ENCODE peak calls at places on chromosomes 2 and 18, in ten cellular contexts. One of them, this sample, is unnamed.

GRCh38 chr2:11286749-11287148 is 57.7 kb downstream of the ROCK2 start:
- DNase-seq in stomach: no peak
- DNase-seq in prostate gland: no peak
- DNase-seq in A549: no peak
- DNase-seq in transverse colon: no peak
- DNase-seq in body of pancreas: no peak
- DNase-seq in IMR-90: peak; percentile 72
- DNase-seq in K562: no peak
- DNase-seq in endothelial cell of umbilical vein: no peak
- DNase-seq in sigmoid colon: no peak
- DNase-seq in this sample: no peak

GRCh38 chr2:190786404-190787166 is 94.0 kb upstream of the GLS start:
- DNase-seq in stomach: no peak
- DNase-seq in prostate gland: peak; percentile 20
- DNase-seq in A549: no peak
- DNase-seq in transverse colon: no peak
- DNase-seq in body of pancreas: peak; percentile 27
- DNase-seq in IMR-90: no peak
- DNase-seq in K562: no peak
- DNase-seq in endothelial cell of umbilical vein: no peak
- DNase-seq in sigmoid colon: no peak
- DNase-seq in this sample: peak; percentile 92

GRCh38 chr2:192051533-192051932 is 143.2 kb downstream of the TMEFF2 start:
- DNase-seq in stomach: no peak
- DNase-seq in prostate gland: no peak
- DNase-seq in A549: no peak
- DNase-seq in transverse colon: no peak
- DNase-seq in body of pancreas: no peak
- DNase-seq in IMR-90: no peak
- DNase-seq in K562: no peak
- DNase-seq in endothelial cell of umbilical vein: no peak
- DNase-seq in sigmoid colon: no peak
- DNase-seq in this sample: no peak

GRCh38 chr2:45220227-45220626 is 211.0 kb upstream of the SIX2 start:
- DNase-seq in stomach: no peak
- DNase-seq in prostate gland: no peak
- DNase-seq in A549: no peak
- DNase-seq in transverse colon: no peak
- DNase-seq in body of pancreas: no peak
- DNase-seq in IMR-90: no peak
- DNase-seq in K562: peak; percentile 2
- DNase-seq in endothelial cell of umbilical vein: no peak
- DNase-seq in sigmoid colon: no peak
- DNase-seq in this sample: no peak

GRCh38 chr2:219331560-219332213 is 857 bp downstream of the RESP18 start:
- DNase-seq in stomach: no peak
- DNase-seq in prostate gland: no peak
- DNase-seq in A549: no peak
- DNase-seq in transverse colon: peak; percentile 11
- DNase-seq in body of pancreas: peak; percentile 32
- DNase-seq in IMR-90: peak; percentile 21
- DNase-seq in K562: peak; percentile 58
- DNase-seq in endothelial cell of umbilical vein: no peak
- DNase-seq in sigmoid colon: no peak
- DNase-seq in this sample: peak; percentile 36

GRCh38 chr2:197298609-197299008 is 12.0 kb downstream of the ANKRD44 start:
- DNase-seq in stomach: no peak
- DNase-seq in prostate gland: no peak
- DNase-seq in A549: no peak
- DNase-seq in transverse colon: no peak
- DNase-seq in body of pancreas: no peak
- DNase-seq in IMR-90: no peak
- DNase-seq in K562: no peak
- DNase-seq in endothelial cell of umbilical vein: no peak
- DNase-seq in sigmoid colon: no peak
- DNase-seq in this sample: no peak

GRCh38 chr2:211413746-211414145 is 857.3 kb downstream of the CPS1 start:
- DNase-seq in stomach: no peak
- DNase-seq in prostate gland: no peak
- DNase-seq in A549: no peak
- DNase-seq in transverse colon: no peak
- DNase-seq in body of pancreas: no peak
- DNase-seq in IMR-90: no peak
- DNase-seq in K562: no peak
- DNase-seq in endothelial cell of umbilical vein: no peak
- DNase-seq in sigmoid colon: no peak
- DNase-seq in this sample: no peak

GRCh38 chr2:113977660-113978523 is 88.0 kb downstream of the ACTR3 start:
- DNase-seq in stomach: no peak
- DNase-seq in prostate gland: no peak
- DNase-seq in A549: no peak
- DNase-seq in transverse colon: no peak
- DNase-seq in body of pancreas: peak; percentile 55
- DNase-seq in IMR-90: peak; percentile 72
- DNase-seq in K562: no peak
- DNase-seq in endothelial cell of umbilical vein: peak; percentile 82
- DNase-seq in sigmoid colon: no peak
- DNase-seq in this sample: no peak

GRCh38 chr2:25851740-25852503 is 26.4 kb downstream of the ASXL2 start:
- DNase-seq in stomach: no peak
- DNase-seq in prostate gland: no peak
- DNase-seq in A549: peak; percentile 68
- DNase-seq in transverse colon: no peak
- DNase-seq in body of pancreas: no peak
- DNase-seq in IMR-90: peak; percentile 93
- DNase-seq in K562: peak; percentile 83
- DNase-seq in endothelial cell of umbilical vein: peak; percentile 81
- DNase-seq in sigmoid colon: no peak
- DNase-seq in this sample: no peak

GRCh38 chr2:152343426-152343825 is 8.5 kb downstream of the FMNL2 start:
- DNase-seq in stomach: no peak
- DNase-seq in prostate gland: no peak
- DNase-seq in A549: no peak
- DNase-seq in transverse colon: no peak
- DNase-seq in body of pancreas: no peak
- DNase-seq in IMR-90: no peak
- DNase-seq in K562: no peak
- DNase-seq in endothelial cell of umbilical vein: no peak
- DNase-seq in sigmoid colon: no peak
- DNase-seq in this sample: no peak

GRCh38 chr2:20451346-20451745 is 4.5 kb downstream of the RHOB start:
- DNase-seq in stomach: peak; percentile 24
- DNase-seq in prostate gland: no peak
- DNase-seq in A549: no peak
- DNase-seq in transverse colon: no peak
- DNase-seq in body of pancreas: no peak
- DNase-seq in IMR-90: peak; percentile 41
- DNase-seq in K562: no peak
- DNase-seq in endothelial cell of umbilical vein: peak; percentile 91
- DNase-seq in sigmoid colon: peak; percentile 53
- DNase-seq in this sample: no peak

GRCh38 chr2:188869560-188869959 is 104.6 kb upstream of the COL3A1 start:
- DNase-seq in stomach: no peak
- DNase-seq in prostate gland: no peak
- DNase-seq in A549: no peak
- DNase-seq in transverse colon: no peak
- DNase-seq in body of pancreas: no peak
- DNase-seq in IMR-90: peak; percentile 26
- DNase-seq in K562: no peak
- DNase-seq in endothelial cell of umbilical vein: no peak
- DNase-seq in sigmoid colon: no peak
- DNase-seq in this sample: peak; percentile 21

GRCh38 chr2:20106746-20107145 is 55.3 kb upstream of the LAPTM4A start:
- DNase-seq in stomach: no peak
- DNase-seq in prostate gland: peak; percentile 26
- DNase-seq in A549: no peak
- DNase-seq in transverse colon: peak; percentile 56
- DNase-seq in body of pancreas: peak; percentile 67
- DNase-seq in IMR-90: no peak
- DNase-seq in K562: no peak
- DNase-seq in endothelial cell of umbilical vein: peak; percentile 27
- DNase-seq in sigmoid colon: no peak
- DNase-seq in this sample: peak; percentile 56

GRCh38 chr18:12038082-12038660 is 55.5 kb upstream of the ANKRD62 start:
- DNase-seq in stomach: peak; percentile 40
- DNase-seq in prostate gland: no peak
- DNase-seq in A549: no peak
- DNase-seq in transverse colon: peak; percentile 26
- DNase-seq in body of pancreas: peak; percentile 64
- DNase-seq in IMR-90: no peak
- DNase-seq in K562: no peak
- DNase-seq in endothelial cell of umbilical vein: no peak
- DNase-seq in sigmoid colon: peak; percentile 76
- DNase-seq in this sample: no peak

GRCh38 chr2:74109551-74109950 is 38.2 kb downstream of the BOLA3 start:
- DNase-seq in stomach: no peak
- DNase-seq in prostate gland: no peak
- DNase-seq in A549: no peak
- DNase-seq in transverse colon: no peak
- DNase-seq in body of pancreas: no peak
- DNase-seq in IMR-90: no peak
- DNase-seq in K562: no peak
- DNase-seq in endothelial cell of umbilical vein: no peak
- DNase-seq in sigmoid colon: no peak
- DNase-seq in this sample: no peak

GRCh38 chr2:74111380-74111779 is 36.3 kb downstream of the BOLA3 start:
- DNase-seq in stomach: no peak
- DNase-seq in prostate gland: no peak
- DNase-seq in A549: no peak
- DNase-seq in transverse colon: no peak
- DNase-seq in body of pancreas: no peak
- DNase-seq in IMR-90: no peak
- DNase-seq in K562: no peak
- DNase-seq in endothelial cell of umbilical vein: no peak
- DNase-seq in sigmoid colon: no peak
- DNase-seq in this sample: no peak

GRCh38 chr2:74107071-74107470 is 40.6 kb downstream of the BOLA3 start:
- DNase-seq in stomach: no peak
- DNase-seq in prostate gland: no peak
- DNase-seq in A549: no peak
- DNase-seq in transverse colon: no peak
- DNase-seq in body of pancreas: no peak
- DNase-seq in IMR-90: no peak
- DNase-seq in K562: no peak
- DNase-seq in endothelial cell of umbilical vein: no peak
- DNase-seq in sigmoid colon: no peak
- DNase-seq in this sample: no peak

GRCh38 chr2:74105413-74105812 is 42.3 kb downstream of the BOLA3 start:
- DNase-seq in stomach: no peak
- DNase-seq in prostate gland: no peak
- DNase-seq in A549: no peak
- DNase-seq in transverse colon: no peak
- DNase-seq in body of pancreas: no peak
- DNase-seq in IMR-90: no peak
- DNase-seq in K562: no peak
- DNase-seq in endothelial cell of umbilical vein: no peak
- DNase-seq in sigmoid colon: no peak
- DNase-seq in this sample: no peak

GRCh38 chr2:74110537-74110936 is 37.2 kb downstream of the BOLA3 start:
- DNase-seq in stomach: no peak
- DNase-seq in prostate gland: no peak
- DNase-seq in A549: no peak
- DNase-seq in transverse colon: no peak
- DNase-seq in body of pancreas: no peak
- DNase-seq in IMR-90: no peak
- DNase-seq in K562: no peak
- DNase-seq in endothelial cell of umbilical vein: no peak
- DNase-seq in sigmoid colon: no peak
- DNase-seq in this sample: no peak
- TF ChIP-seq POLR2A in stomach: no peak
- TF ChIP-seq POLR2A in prostate gland: no peak
- TF ChIP-seq POLR2A in A549: no peak
- TF ChIP-seq POLR2A in transverse colon: no peak
- TF ChIP-seq POLR2A in body of pancreas: no peak
- TF ChIP-seq POLR2A in IMR-90: no peak
- TF ChIP-seq POLR2A in K562: no peak
- TF ChIP-seq POLR2A in endothelial cell of umbilical vein: no peak
- TF ChIP-seq POLR2A in sigmoid colon: no peak
- TF ChIP-seq POLR2A in this sample: no peak

GRCh38 chr18:6413554-6414117 is 1.1 kb downstream of the L3MBTL4 start:
- DNase-seq in stomach: peak; percentile 35
- DNase-seq in prostate gland: no peak
- DNase-seq in A549: no peak
- DNase-seq in transverse colon: no peak
- DNase-seq in body of pancreas: peak; percentile 42
- DNase-seq in IMR-90: no peak
- DNase-seq in K562: no peak
- DNase-seq in endothelial cell of umbilical vein: no peak
- DNase-seq in sigmoid colon: no peak
- DNase-seq in this sample: peak; percentile 33
- H3K4me3 ChIP-seq in stomach: peak overlapping the region; percentile 71
- H3K4me3 ChIP-seq in prostate gland: peak overlapping the region; percentile 89
- H3K4me3 ChIP-seq in A549: no peak overlapping the region
- H3K4me3 ChIP-seq in transverse colon: peak overlapping the region; percentile 96
- H3K4me3 ChIP-seq in body of pancreas: peak overlapping the region; percentile 73
- H3K4me3 ChIP-seq in IMR-90: no peak overlapping the region
- H3K4me3 ChIP-seq in K562: no peak overlapping the region
- H3K4me3 ChIP-seq in endothelial cell of umbilical vein: peak overlapping the region; percentile 41
- H3K4me3 ChIP-seq in sigmoid colon: peak overlapping the region; percentile 74
- H3K4me3 ChIP-seq in this sample: peak overlapping the region; percentile 57

DNA sequence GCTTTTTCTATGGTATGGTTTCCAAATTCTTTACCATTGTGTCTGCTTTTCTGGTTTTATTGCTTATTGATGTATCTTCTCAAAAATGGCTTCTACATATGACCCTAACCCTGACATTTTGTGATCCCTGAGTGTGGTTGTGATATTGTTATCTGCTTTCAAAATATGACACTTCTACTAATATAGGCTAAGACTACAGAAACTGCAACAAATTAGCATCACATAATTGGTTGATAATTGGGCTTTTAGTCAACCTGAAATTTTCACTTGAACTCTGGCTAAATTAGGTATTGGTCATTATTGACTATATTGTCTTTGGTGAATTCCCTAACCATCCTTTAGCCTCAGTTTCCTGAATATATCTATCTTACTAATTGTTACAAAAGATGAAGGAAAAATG is 246.1 kb downstream of the PIK3C3 start:
- DNase-seq in stomach: no peak
- DNase-seq in prostate gland: no peak
- DNase-seq in A549: no peak
- DNase-seq in transverse colon: no peak
- DNase-seq in body of pancreas: no peak
- DNase-seq in IMR-90: no peak
- DNase-seq in K562: no peak
- DNase-seq in endothelial cell of umbilical vein: no peak
- DNase-seq in sigmoid colon: no peak
- DNase-seq in this sample: no peak
- TF ChIP-seq POLR2A in stomach: no peak
- TF ChIP-seq POLR2A in prostate gland: no peak
- TF ChIP-seq POLR2A in A549: no peak
- TF ChIP-seq POLR2A in transverse colon: no peak
- TF ChIP-seq POLR2A in body of pancreas: no peak
- TF ChIP-seq POLR2A in IMR-90: no peak
- TF ChIP-seq POLR2A in K562: no peak
- TF ChIP-seq POLR2A in endothelial cell of umbilical vein: no peak
- TF ChIP-seq POLR2A in sigmoid colon: no peak
- TF ChIP-seq POLR2A in this sample: no peak

GRCh38 chr2:162261032-162261945 is 18.0 kb upstream of the FAP start:
- DNase-seq in stomach: peak; percentile 26
- DNase-seq in prostate gland: no peak
- DNase-seq in A549: no peak
- DNase-seq in transverse colon: peak; percentile 23
- DNase-seq in body of pancreas: peak; percentile 34
- DNase-seq in IMR-90: peak; percentile 80
- DNase-seq in K562: no peak
- DNase-seq in endothelial cell of umbilical vein: peak; percentile 57
- DNase-seq in sigmoid colon: peak; percentile 76
- DNase-seq in this sample: peak; percentile 27
- H3K4me3 ChIP-seq in stomach: no peak overlapping the region
- H3K4me3 ChIP-seq in prostate gland: no peak overlapping the region
- H3K4me3 ChIP-seq in A549: no peak overlapping the region
- H3K4me3 ChIP-seq in transverse colon: no peak overlapping the region
- H3K4me3 ChIP-seq in body of pancreas: no peak overlapping the region
- H3K4me3 ChIP-seq in IMR-90: no peak overlapping the region
- H3K4me3 ChIP-seq in K562: no peak overlapping the region
- H3K4me3 ChIP-seq in endothelial cell of umbilical vein: no peak overlapping the region
- H3K4me3 ChIP-seq in sigmoid colon: no peak overlapping the region
- H3K4me3 ChIP-seq in this sample: no peak overlapping the region